ENCODE peak calls at places on chromosomes 7 and 10, in nine cellular contexts. S is iPS DF 6.9; P is psoas muscle; X is adrenal gland; U is adipocyte; Z is IMR-90; Y is fibroblast of lung; R is PC-3; J is CD8-positive, alpha-beta T cell. E is an unnamed sample. For H3K9me3, the result is how much of the 10 kb centered on the place peaks cover.

GRCh38 chr10:122051609-122052385 is 62.8 kb downstream of the TACC2 start:
- DNase-seq in U (peak), X (peak), Y (peak), J (no peak), S (no peak), Z (peak), R (peak), P (peak), E (peak)

GRCh38 chr7:117588352-117588794 is 108.5 kb downstream of the CFTR start:
- DNase-seq in S (no peak), P (no peak), X (no peak), Z (peak), U (no peak), J (no peak), R (peak), Y (peak), E (no peak)

GRCh38 chr7:4204530-4205165 is 477.4 kb upstream of the FOXK1 start:
- DNase-seq in Z (no peak), U (no peak), Y (peak), R (no peak), S (peak), X (no peak), P (no peak), J (no peak), E (no peak)

GRCh38 chr7:96532428-96532922 is 177.2 kb downstream of the SEM1 start:
- DNase-seq in R (no peak), S (no peak), P (no peak), J (no peak), U (no peak), Z (no peak), Y (no peak), X (no peak), E (no peak)

GRCh38 chr7:82562716-82563404 is 119.3 kb upstream of the CACNA2D1 start:
- DNase-seq in Y (peak), Z (peak), X (no peak), P (no peak), U (peak), R (no peak), S (no peak), J (no peak), E (peak)

GRCh38 chr7:156496491-156497264 is 143.9 kb upstream of the RNF32 start:
- DNase-seq in Y (no peak), J (no peak), X (no peak), R (no peak), Z (no peak), S (no peak), P (no peak), U (no peak), E (no peak)

GRCh38 chr10:77401681-77402080 is 235.9 kb downstream of the KCNMA1 start:
- DNase-seq in P (no peak), Y (no peak), U (no peak), J (no peak), R (no peak), Z (no peak), X (no peak), S (no peak), E (no peak)

GRCh38 chr7:94654764-94655561 is 970 bp downstream of the SGCE start:
- DNase-seq in R (peak), Y (peak), J (no peak), Z (peak), S (no peak), U (peak), P (no peak), X (peak), E (peak)

GRCh38 chr7:131383417-131383816 is 55.7 kb downstream of the MKLN1 start:
- DNase-seq in S (no peak), X (no peak), Z (peak), P (no peak), R (no peak), Y (peak), J (no peak), U (no peak), E (no peak)

GRCh38 chr10:67783576-67784294 is 54.3 kb downstream of the DNAJC12 start:
- DNase-seq in Z (no peak), Y (no peak), X (no peak), U (no peak), P (no peak), S (no peak), R (no peak), J (no peak), E (no peak)

GRCh38 chr7:106770191-106770590 is 94.9 kb upstream of the PIK3CG start:
- DNase-seq in J (no peak), P (no peak), R (peak), Z (peak), S (no peak), X (no peak), Y (peak), U (peak), E (peak)

GRCh38 chr10:63763744-63764143 is 242.5 kb downstream of the REEP3 start:
- DNase-seq in S (no peak), Z (peak), R (peak), X (no peak), J (no peak), Y (no peak), P (no peak), U (no peak), E (no peak)

GRCh38 chr7:136251826-136252225 is 274.7 kb upstream of the MTPN start:
- DNase-seq in J (no peak), P (no peak), S (no peak), X (no peak), U (no peak), Z (no peak), Y (no peak), R (no peak), E (no peak)

GRCh38 chr7:15086882-15087281 is 184.3 kb upstream of the DGKB start:
- DNase-seq in Z (no peak), X (no peak), S (no peak), R (peak), J (no peak), U (no peak), P (no peak), Y (no peak), E (no peak)

GRCh38 chr7:44220732-44221131 is 20.0 kb downstream of the YKT6 start:
- DNase-seq in J (no peak), Y (no peak), U (no peak), R (no peak), X (peak), P (peak), S (no peak), Z (no peak), E (no peak)

GRCh38 chr10:89503151-89503550 is 32.2 kb downstream of the SLC16A12 start:
- DNase-seq in X (no peak), U (no peak), Z (no peak), P (no peak), Y (no peak), R (no peak), S (no peak), J (no peak), E (no peak)

GRCh38 chr7:99392046-99392445 is 16.4 kb downstream of the PDAP1 start:
- DNase-seq in S (no peak), U (no peak), R (no peak), Y (no peak), X (no peak), J (no peak), P (no peak), Z (no peak), E (no peak)

GRCh38 chr7:106819546-106819945 is 45.5 kb upstream of the PIK3CG start:
- DNase-seq in R (no peak), J (no peak), Y (no peak), U (no peak), X (no peak), P (no peak), Z (peak), S (no peak), E (no peak)

GRCh38 chr10:112446055-112446854 is 459 bp downstream of the ZDHHC6 start:
- DNase-seq in U (peak), S (no peak), Y (peak), X (peak), R (no peak), P (no peak), J (peak), Z (peak), E (peak)

GRCh38 chr10:93030409-93030808 is 30.2 kb upstream of the CYP26C1 start:
- DNase-seq in S (no peak), Y (peak), P (no peak), U (peak), Z (peak), X (no peak), J (no peak), R (peak), E (no peak)

GRCh38 chr10:126561499-126562208 is 108.8 kb downstream of the C10orf90 start:
- DNase-seq in U (peak), X (no peak), Z (no peak), J (no peak), R (no peak), P (no peak), S (no peak), Y (no peak), E (no peak)

GRCh38 chr10:77325233-77325537 is 312.4 kb downstream of the KCNMA1 start:
- DNase-seq in J (no peak), Y (no peak), R (peak), U (no peak), P (no peak), X (no peak), S (no peak), Z (no peak), E (no peak)

GRCh38 chr10:121096617-121097431 is 245.7 kb downstream of the WDR11 start:
- DNase-seq in J (no peak), Y (peak), S (no peak), X (peak), R (no peak), U (no peak), P (no peak), Z (no peak), E (peak)

GRCh38 chr10:78830062-78830974 is 238.4 kb upstream of the ZMIZ1 start:
- DNase-seq in P (no peak), S (no peak), U (peak), R (peak), Z (peak), X (peak), J (no peak), Y (no peak), E (peak)

GRCh38 chr10:89861584-89862287 is 160.3 kb downstream of the KIF20B start:
- DNase-seq in X (no peak), R (peak), U (peak), J (no peak), P (no peak), S (no peak), Y (peak), Z (peak), E (peak)

GRCh38 chr10:1846050-1846449 is 108.7 kb upstream of the ADARB2 start:
- DNase-seq in R (no peak), J (no peak), P (no peak), Z (no peak), S (no peak), X (no peak), U (no peak), Y (no peak), E (no peak)

GRCh38 chr7:159159731-159160130 is 15.1 kb upstream of the VIPR2 start:
- DNase-seq in X (no peak), Y (no peak), R (no peak), P (no peak), U (no peak), Z (no peak), J (no peak), S (no peak), E (no peak)

GRCh38 chr7:153584132-153584531 is 468.1 kb upstream of the DPP6 start:
- DNase-seq in J (no peak), R (no peak), U (no peak), P (no peak), Y (no peak), Z (no peak), S (no peak), X (no peak), E (no peak)

GRCh38 chr7:153576096-153576495 is 476.1 kb upstream of the DPP6 start:
- DNase-seq in Z (no peak), J (no peak), R (no peak), S (no peak), U (no peak), P (no peak), X (no peak), Y (no peak), E (no peak)

DNA sequence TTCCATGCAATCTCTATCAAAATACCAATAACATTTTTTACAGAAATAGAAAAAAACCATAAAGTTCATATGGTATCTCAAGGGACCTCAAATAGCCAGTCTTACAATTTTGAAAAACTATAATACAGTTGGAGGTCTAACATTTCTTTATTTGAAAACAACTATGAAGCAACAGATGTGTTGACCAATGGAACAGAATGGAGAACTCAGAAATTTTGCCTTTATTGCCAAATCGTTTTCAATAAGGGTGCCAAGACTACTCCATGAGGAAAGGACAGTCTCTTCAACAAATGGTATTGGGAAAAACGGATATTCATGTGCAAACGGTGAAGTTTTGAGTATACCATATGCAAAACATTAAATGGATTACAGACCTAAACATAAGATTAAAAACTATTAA is 470.8 kb upstream of the DPP6 start:
- DNase-seq in Y (no peak), X (no peak), P (no peak), J (no peak), U (no peak), R (no peak), Z (no peak), S (no peak), E (no peak)
- H3K9me3 ChIP-seq in Y (under half), X (under half), P (under half), J (under half), U (under half), R (under half), Z (under half), S (under half), E (under half)

DNA sequence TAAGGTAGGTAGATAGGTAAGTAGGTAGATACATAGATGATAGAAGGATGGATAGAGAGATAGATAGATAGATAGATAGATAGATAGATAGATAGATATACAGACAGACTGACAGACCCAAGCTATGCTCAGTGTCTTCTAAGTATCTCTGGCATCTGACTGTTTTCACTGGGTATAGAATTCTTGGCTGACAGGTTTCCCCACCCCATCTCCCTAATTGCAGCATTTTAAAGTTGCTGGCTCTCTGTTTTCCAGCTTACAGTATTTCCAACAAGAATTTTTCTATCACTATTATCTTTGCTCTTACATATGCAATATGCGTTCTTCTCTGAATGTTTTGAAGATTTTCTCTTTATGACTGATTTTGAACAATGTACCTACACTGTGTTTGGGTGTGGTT is 328.7 kb downstream of the TCERG1L start:
- DNase-seq in X (no peak), Z (no peak), P (no peak), S (no peak), R (no peak), U (no peak), Y (no peak), J (no peak), E (no peak)
- H3K9me3 ChIP-seq in X (under half), Z (under half), P (under half), S (under half), R (under half), U (under half), Y (under half), J (under half), E (under half)

GRCh38 chr10:61423178-61423577 is 30.0 kb downstream of the TMEM26 start:
- DNase-seq in U (no peak), Z (no peak), Y (no peak), J (no peak), X (no peak), S (no peak), P (no peak), R (no peak), E (no peak)
- H3K9me3 ChIP-seq in U (under half), Z (under half), Y (under half), J (under half), X (under half), S (under half), P (under half), R (under half), E (under half)

GRCh38 chr7:140298213-140298612 is 100.1 kb downstream of the SLC37A3 start:
- DNase-seq in S (no peak), Z (no peak), P (no peak), Y (no peak), U (no peak), R (no peak), X (no peak), J (no peak), E (no peak)

GRCh38 chr7:140304071-140304799 is 94.1 kb downstream of the SLC37A3 start:
- DNase-seq in R (peak), J (peak), S (no peak), U (peak), Y (peak), P (no peak), Z (peak), X (no peak), E (no peak)

GRCh38 chr7:140295224-140295623 is 103.1 kb downstream of the SLC37A3 start:
- DNase-seq in J (no peak), Z (no peak), P (no peak), S (no peak), U (no peak), Y (no peak), R (no peak), X (no peak), E (no peak)

GRCh38 chr7:140297192-140297591 is 101.1 kb downstream of the SLC37A3 start:
- DNase-seq in J (no peak), X (no peak), S (no peak), Z (no peak), P (no peak), U (no peak), R (peak), Y (no peak), E (no peak)

GRCh38 chr7:140300263-140301131 is 97.8 kb downstream of the SLC37A3 start:
- DNase-seq in P (no peak), U (no peak), R (no peak), Y (no peak), Z (no peak), S (no peak), X (no peak), J (no peak), E (no peak)
- H3K9me3 ChIP-seq in P (under half), U (under half), R (under half), Y (under half), Z (under half), S (under half), X (under half), J (under half), E (under half)

DNA sequence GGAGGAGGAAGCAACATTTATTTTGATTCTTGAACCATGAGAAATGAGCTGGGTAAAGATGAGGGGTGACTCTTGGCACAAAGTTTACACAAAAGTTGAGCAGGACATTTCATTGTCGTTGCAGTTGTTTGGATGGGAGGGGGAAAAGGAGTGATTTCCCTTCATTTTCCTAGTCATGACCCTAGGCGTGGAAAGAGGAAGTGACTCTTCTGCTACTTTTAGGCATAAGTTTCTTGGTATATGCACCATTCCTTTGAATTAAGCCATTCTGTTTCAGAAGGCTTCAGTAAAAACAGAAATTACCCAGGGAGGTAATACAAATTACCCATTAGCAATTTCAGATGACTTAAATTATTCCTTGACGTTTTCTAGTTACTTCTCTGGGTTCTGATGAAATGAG is 113.9 kb upstream of the FAM171A1 start:
- DNase-seq in R (no peak), S (no peak), P (no peak), Z (no peak), U (no peak), Y (no peak), J (no peak), X (no peak), E (no peak)
- H3K9me3 ChIP-seq in R (under half), S (under half), P (under half), Z (under half), U (under half), Y (under half), J (under half), X (under half), E (under half)

GRCh38 chr7:28473567-28474266 is 61.4 kb downstream of the CREB5 start:
- DNase-seq in X (no peak), U (no peak), S (no peak), Z (no peak), P (peak), R (no peak), J (no peak), Y (no peak), E (no peak)
- H3K9me3 ChIP-seq in X (under half), U (under half), S (under half), Z (under half), P (under half), R (under half), J (under half), Y (under half), E (under half)

DNA sequence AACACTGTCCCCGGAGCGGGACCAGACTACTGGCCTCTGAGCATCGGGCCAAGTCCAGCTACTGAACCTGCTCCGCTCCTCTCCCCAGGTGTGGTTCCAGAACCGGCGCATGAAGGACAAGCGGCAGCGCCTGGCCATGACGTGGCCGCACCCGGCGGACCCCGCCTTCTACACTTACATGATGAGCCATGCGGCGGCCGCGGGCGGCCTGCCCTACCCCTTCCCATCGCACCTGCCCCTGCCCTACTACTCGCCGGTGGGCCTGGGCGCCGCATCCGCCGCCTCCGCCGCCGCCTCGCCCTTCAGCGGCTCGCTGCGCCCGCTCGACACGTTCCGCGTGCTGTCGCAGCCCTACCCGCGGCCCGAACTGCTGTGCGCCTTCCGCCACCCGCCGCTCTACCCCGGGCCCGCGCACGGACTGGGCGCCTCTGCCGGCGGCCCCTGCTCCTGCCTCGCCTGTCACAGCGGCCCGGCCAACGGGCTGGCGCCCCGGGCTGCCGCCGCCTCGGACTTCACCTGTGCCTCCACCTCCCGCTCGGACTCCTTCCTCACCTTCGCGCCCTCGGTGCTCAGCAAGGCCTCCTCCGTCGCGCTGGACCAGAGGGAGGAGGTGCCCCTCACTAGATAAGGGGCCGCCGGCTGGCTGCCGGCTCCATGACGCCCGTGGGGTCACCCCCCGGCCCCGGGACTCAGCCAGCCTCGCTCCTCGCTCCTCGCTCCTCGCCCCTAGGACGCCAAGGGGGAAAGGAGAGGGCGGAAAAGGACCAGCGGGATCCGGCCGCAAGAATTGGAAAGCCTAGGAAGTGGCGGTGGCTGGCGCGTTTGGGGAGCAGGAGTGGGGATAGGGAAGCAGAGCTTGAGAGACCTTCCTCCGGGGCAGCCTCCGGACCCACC is 3.4 kb downstream of the EVX1 start:
- DNase-seq in R (no peak), U (no peak), P (no peak), Y (no peak), S (no peak), Z (no peak), J (no peak), X (no peak), E (no peak)
- H3K9me3 ChIP-seq in R (under half), U (under half), P (under half), Y (under half), S (under half), Z (under half), J (under half), X (under half), E (under half)

DNA sequence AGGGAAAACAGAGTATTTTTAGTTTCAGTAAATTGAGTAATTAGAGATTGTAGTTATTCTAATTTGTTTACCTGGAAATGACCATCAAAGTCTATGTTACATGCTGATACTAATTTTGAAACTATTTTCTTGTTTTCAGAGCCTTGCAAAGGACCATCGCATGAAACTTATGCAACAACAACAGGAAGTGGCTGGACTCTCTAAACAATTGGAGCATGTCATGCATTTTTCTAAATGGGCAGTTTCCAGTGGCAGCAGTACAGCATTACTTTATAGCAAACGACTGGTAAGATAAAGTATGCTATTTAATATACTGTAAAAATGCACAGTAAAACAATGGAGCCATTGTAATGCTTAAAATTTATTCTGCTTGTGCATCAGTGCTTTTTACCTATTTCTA is 78.5 kb downstream of the TRIM24 start:
- DNase-seq in Y (peak), P (no peak), X (no peak), U (peak), J (no peak), S (no peak), R (no peak), Z (peak), E (no peak)
- H3K9me3 ChIP-seq in Y (under half), P (under half), X (under half), U (under half), J (under half), S (under half), R (under half), Z (under half), E (under half)